ENCODE peak calls at places on chromosomes 13 and 19, in ten cellular contexts. L is astrocyte of the hippocampus; Q is HS-5; Y is stimulated activated CD4-positive, alpha-beta T cell treated with anti-CD3 and anti-CD28 coated beads, TNF-alpha, amount 100 ng/mL, for 1 hour; T is thoracic aorta; O is activated naive CD4-positive, alpha-beta T cell treated with anti-CD3 and anti-CD28 coated beads, Interleukin-2, amount 50 U/mL, for 72 hours; V is activated B cell treated with CpG ODN at 0.5 μM for 24 hours; R is mucosa of descending colon; W is NCI-H2081; F is BJ. U is an unnamed sample.

GRCh38 chr19:1312732-1313694 is 27.3 kb downstream of the EFNA2 start:
- DNase-seq in F (no peak), V (no peak), R (no peak), O (no peak), W (no peak), Y (no peak), T (no peak), Q (peak), L (peak), U (no peak)

GRCh38 chr19:19420570-19421301 is 15.3 kb downstream of the GATAD2A start:
- DNase-seq in V (no peak), W (no peak), R (no peak), Q (no peak), F (no peak), L (peak), T (no peak), Y (no peak), O (no peak), U (no peak)

GRCh38 chr13:59745395-59745788 is 418.3 kb downstream of the DIAPH3 start:
- DNase-seq in V (no peak), Y (no peak), Q (no peak), W (no peak), F (no peak), T (no peak), L (no peak), R (no peak), O (no peak), U (no peak)

GRCh38 chr19:14120497-14120780 is 2.9 kb upstream of the PRKACA start:
- DNase-seq in R (no peak), W (no peak), O (no peak), Q (no peak), V (no peak), Y (no peak), T (no peak), F (no peak), L (no peak), U (no peak)

GRCh38 chr19:50719566-50719965 is at the start of gene SHANK1:
- DNase-seq in W (no peak), L (no peak), Y (no peak), O (no peak), V (no peak), R (no peak), F (no peak), T (no peak), Q (no peak), U (no peak)

GRCh38 chr19:58218899-58219298 is 9.8 kb upstream of the ZNF544 start:
- DNase-seq in F (no peak), L (no peak), Q (no peak), T (no peak), R (no peak), W (peak), V (no peak), Y (no peak), O (no peak), U (peak)

GRCh38 chr19:49006905-49007304 is 10.0 kb downstream of the LHB start:
- DNase-seq in Q (no peak), R (no peak), V (no peak), W (no peak), T (no peak), F (no peak), L (no peak), Y (no peak), O (no peak), U (no peak)

GRCh38 chr19:40662925-40663711 is 27.3 kb downstream of the NUMBL start:
- DNase-seq in L (peak), R (peak), Q (no peak), W (peak), O (peak), V (peak), Y (peak), T (peak), F (no peak), U (peak)

GRCh38 chr13:39536274-39536673 is 66.7 kb downstream of the LHFPL6 start:
- DNase-seq in Y (no peak), Q (no peak), L (peak), O (no peak), R (no peak), W (no peak), T (no peak), V (no peak), F (no peak), U (no peak)

GRCh38 chr13:68051910-68052309 is 821.8 kb upstream of the PCDH9 start:
- DNase-seq in Q (no peak), W (no peak), F (no peak), L (no peak), O (no peak), Y (no peak), T (no peak), R (no peak), V (no peak), U (no peak)

GRCh38 chr13:36887758-36888521 is 32.1 kb downstream of the SMAD9 start:
- DNase-seq in O (no peak), W (no peak), Y (no peak), F (no peak), R (no peak), L (peak), T (no peak), V (no peak), Q (no peak), U (no peak)

GRCh38 chr19:10544242-10544752 is 593 bp downstream of the ATG4D start:
- DNase-seq in Y (no peak), F (no peak), V (peak), W (no peak), R (peak), L (no peak), O (no peak), Q (no peak), T (no peak), U (peak)

GRCh38 chr19:29211562-29212416 is 1.2 kb downstream of the UQCRFS1 start:
- DNase-seq in F (no peak), W (no peak), V (no peak), O (no peak), Y (no peak), T (no peak), L (peak), R (no peak), Q (no peak), U (no peak)

GRCh38 chr13:111049791-111050538 is 65.1 kb upstream of the ARHGEF7 start:
- DNase-seq in O (no peak), Q (no peak), L (peak), T (no peak), F (no peak), V (no peak), Y (no peak), R (no peak), W (no peak), U (no peak)

GRCh38 chr19:20431826-20432225 is 133.8 kb downstream of the ZNF737 start:
- DNase-seq in V (no peak), T (no peak), F (no peak), Q (no peak), L (no peak), R (no peak), W (no peak), Y (no peak), O (no peak), U (no peak)

GRCh38 chr19:16508546-16508945 is 12.4 kb downstream of the C19orf44 start:
- DNase-seq in F (no peak), Y (no peak), Q (no peak), R (no peak), T (no peak), O (no peak), L (no peak), W (no peak), V (no peak), U (no peak)

GRCh38 chr19:14059093-14059480 is 2.8 kb downstream of the PALM3 start:
- DNase-seq in F (no peak), T (no peak), R (no peak), L (no peak), O (no peak), W (no peak), V (peak), Y (no peak), Q (no peak), U (peak)

GRCh38 chr13:28415994-28416411 is 78.9 kb downstream of the FLT1 start:
- DNase-seq in Q (no peak), O (no peak), T (no peak), Y (no peak), V (no peak), L (no peak), R (no peak), W (no peak), F (no peak), U (no peak)

GRCh38 chr19:1424182-1424955 is 13.8 kb upstream of the RPS15 start:
- DNase-seq in R (peak), Y (no peak), L (no peak), T (no peak), O (no peak), W (no peak), V (no peak), F (no peak), Q (no peak), U (no peak)